ENCODE peak calls at places on chromosomes 16 and 17, in six cellular contexts. W, R, V, O, E and P are unnamed samples.

GRCh38 chr16:31542763-31543162 is 15.1 kb downstream of the AHSP start:
- DNase-seq in V (no peak), R (no peak), W (no peak), O (no peak), E (no peak), P (no peak)

GRCh38 chr16:54720259-54720658 is 210.4 kb upstream of the IRX5 start:
- DNase-seq in R (no peak), O (no peak), E (no peak), W (no peak), V (no peak), P (no peak)

GRCh38 chr17:76791053-76791980 is 53.4 kb downstream of the MFSD11 start:
- DNase-seq in O (no peak), E (peak; percentile 33), R (peak; percentile 8), W (peak; percentile 29), V (no peak), P (peak; percentile 41)

GRCh38 chr16:535446-536405 is 8.2 kb downstream of the CAPN15 start:
- DNase-seq in O (no peak), E (no peak), R (no peak), W (no peak), V (no peak), P (no peak)

GRCh38 chr17:7213895-7214299 is 5.7 kb downstream of the DLG4 start:
- DNase-seq in R (peak; percentile 41), V (no peak), O (peak; percentile 77), W (peak; percentile 73), E (no peak), P (no peak)

GRCh38 chr17:16986391-16986790 is 14.5 kb upstream of the TNFRSF13B start:
- DNase-seq in E (no peak), R (no peak), V (no peak), W (no peak), O (no peak), P (no peak)

GRCh38 chr16:70478912-70479341 is 24.5 kb downstream of the FCSK start:
- DNase-seq in V (no peak), R (no peak), E (no peak), W (no peak), O (no peak), P (no peak)

GRCh38 chr17:9090641-9091096 is 69.4 kb downstream of the NTN1 start:
- DNase-seq in E (no peak), W (no peak), R (no peak), V (no peak), O (no peak), P (no peak)

GRCh38 chr17:34673995-34674900 is 94.9 kb downstream of the TMEM132E start:
- DNase-seq in W (no peak), V (no peak), E (no peak), O (no peak), R (no peak), P (no peak)

GRCh38 chr16:10325783-10326543 is 59.9 kb upstream of the ATF7IP2 start:
- DNase-seq in W (no peak), E (no peak), V (no peak), O (no peak), R (no peak), P (no peak)

GRCh38 chr17:65447823-65448222 is 113.6 kb downstream of the AXIN2 start:
- DNase-seq in V (no peak), R (no peak), E (no peak), O (no peak), W (no peak), P (no peak)